ENCODE peak calls at places on chromosomes 11 and 22, in eight cellular contexts. B is Ammon's horn; V is stimulated activated CD4-positive, alpha-beta T cell treated with anti-CD3 and anti-CD28 coated beads, Interleukin-12 subunit alpha, Interleukin-12 subunit beta, amount 100 ng/mL, for 48 hours; X is cardiac septum; E is stimulated activated naive B cell treated with anti-CD40 and anti-IgM and Interleukin-4, amounts not matched to agents 10 μg/mL and 1 μg/mL and 100 μg/mL, for 72 hours; U is amniotic stem cell; Z is RPMI7951; I is H54. T is an unnamed sample.

GRCh38 chr22:26887916-26888315 is 230.5 kb downstream of the MIAT start:
- DNase-seq in B (no peak), V (no peak), X (no peak), E (no peak), U (no peak), Z (no peak), I (no peak), T (no peak)

GRCh38 chr11:111283945-111284481 is 14.3 kb upstream of the POU2AF3 start:
- DNase-seq in B (no peak), V (no peak), X (no peak), E (no peak), U (no peak), Z (no peak), I (no peak), T (no peak)

GRCh38 chr11:1389932-1390587 is at the start of gene BRSK2:
- DNase-seq in B (no peak), V (no peak), X (no peak), E (no peak), U (no peak), Z (no peak), I (no peak), T (no peak)

GRCh38 chr22:22879675-22880029 is 8.0 kb upstream of the IGLL5 start:
- DNase-seq in B (no peak), V (no peak), X (no peak), E (no peak), U (no peak), Z (no peak), I (no peak), T (no peak)

GRCh38 chr11:126284829-126285228 is 1.9 kb downstream of the TIRAP start:
- DNase-seq in B (peak), V (peak), X (no peak), E (peak), U (peak), Z (peak), I (peak), T (no peak)

GRCh38 chr11:114441921-114442320 is 2.7 kb downstream of the REXO2 start:
- DNase-seq in B (no peak), V (no peak), X (no peak), E (no peak), U (no peak), Z (no peak), I (no peak), T (no peak)

GRCh38 chr11:35964846-35965245 is 21.0 kb downstream of the LDLRAD3 start:
- DNase-seq in B (no peak), V (no peak), X (no peak), E (no peak), U (no peak), Z (no peak), I (no peak), T (no peak)

GRCh38 chr22:30325724-30326703 is 727 bp downstream of the TBC1D10A start:
- DNase-seq in B (no peak), V (no peak), X (no peak), E (no peak), U (no peak), Z (no peak), I (no peak), T (no peak)

GRCh38 chr11:105156231-105156630 is 16.7 kb upstream of the CARD18 start:
- DNase-seq in B (no peak), V (no peak), X (no peak), E (no peak), U (no peak), Z (no peak), I (no peak), T (no peak)

GRCh38 chr11:95434489-95435057 is 203.6 kb upstream of the SESN3 start:
- DNase-seq in B (no peak), V (no peak), X (no peak), E (no peak), U (no peak), Z (no peak), I (no peak), T (no peak)

GRCh38 chr11:18046116-18046777 is at the start of gene TPH1:
- DNase-seq in B (no peak), V (no peak), X (no peak), E (no peak), U (no peak), Z (peak), I (no peak), T (peak)

GRCh38 chr11:118221419-118221818 is 3.4 kb downstream of the JAML start:
- DNase-seq in B (no peak), V (no peak), X (no peak), E (no peak), U (no peak), Z (no peak), I (no peak), T (no peak)

GRCh38 chr11:131923309-131923708 is 552.9 kb downstream of the NTM start:
- DNase-seq in B (no peak), V (no peak), X (no peak), E (no peak), U (no peak), Z (no peak), I (no peak), T (no peak)

GRCh38 chr11:117171648-117172051 is 6.9 kb upstream of the SIDT2 start:
- DNase-seq in B (no peak), V (no peak), X (no peak), E (no peak), U (no peak), Z (no peak), I (no peak), T (no peak)

GRCh38 chr11:63537293-63538101 is 889 bp downstream of the PLAAT4 start:
- DNase-seq in B (peak), V (no peak), X (peak), E (no peak), U (no peak), Z (peak), I (no peak), T (peak)

GRCh38 chr11:12165237-12165875 is 55.0 kb downstream of the MICAL2 start:
- DNase-seq in B (no peak), V (no peak), X (no peak), E (no peak), U (no peak), Z (no peak), I (no peak), T (peak)

GRCh38 chr11:115699733-115700132 is 195.5 kb upstream of the CADM1 start:
- DNase-seq in B (peak), V (no peak), X (peak), E (no peak), U (no peak), Z (no peak), I (no peak), T (no peak)

GRCh38 chr11:108207683-108208060 is 14.8 kb downstream of the NPAT start:
- DNase-seq in B (no peak), V (no peak), X (no peak), E (no peak), U (no peak), Z (no peak), I (no peak), T (no peak)

GRCh38 chr11:107859459-107860239 is 1.1 kb upstream of the SLC35F2 start:
- DNase-seq in B (peak), V (no peak), X (no peak), E (peak), U (no peak), Z (peak), I (peak), T (no peak)

GRCh38 chr22:50082961-50083461 is 2.2 kb downstream of the MLC1 start:
- DNase-seq in B (no peak), V (no peak), X (peak), E (no peak), U (no peak), Z (no peak), I (no peak), T (no peak)

GRCh38 chr11:65473275-65473860 is 25.5 kb upstream of the MALAT1 start:
- DNase-seq in B (no peak), V (no peak), X (no peak), E (no peak), U (no peak), Z (no peak), I (no peak), T (no peak)

GRCh38 chr11:12502950-12503579 is 125.7 kb downstream of the PARVA start:
- DNase-seq in B (no peak), V (no peak), X (no peak), E (no peak), U (no peak), Z (peak), I (no peak), T (no peak)

GRCh38 chr22:32023251-32023827 is 19.7 kb upstream of the SLC5A1 start:
- DNase-seq in B (no peak), V (no peak), X (no peak), E (no peak), U (no peak), Z (no peak), I (no peak), T (no peak)

GRCh38 chr11:2562181-2562581 is 117.4 kb downstream of the KCNQ1 start:
- DNase-seq in B (peak), V (no peak), X (peak), E (no peak), U (no peak), Z (peak), I (no peak), T (peak)

GRCh38 chr11:18540207-18541009 is 13.7 kb upstream of the TSG101 start:
- DNase-seq in B (peak), V (peak), X (no peak), E (no peak), U (no peak), Z (peak), I (no peak), T (no peak)

GRCh38 chr11:97289823-97290222 is 900.0 kb downstream of the JRKL start:
- DNase-seq in B (no peak), V (no peak), X (no peak), E (no peak), U (no peak), Z (no peak), I (no peak), T (no peak)

GRCh38 chr11:32297629-32298028 is 137.7 kb downstream of the WT1 start:
- DNase-seq in B (peak), V (peak), X (no peak), E (no peak), U (no peak), Z (peak), I (peak), T (no peak)

GRCh38 chr11:33670250-33671011 is 30.2 kb downstream of the C11orf91 start:
- DNase-seq in B (no peak), V (no peak), X (no peak), E (peak), U (peak), Z (peak), I (peak), T (no peak)

T was measured in upper lobe of right lung.